ENCODE peak calls at places on chromosomes 16 and 17, in four cellular contexts. T is HCT116, Y is K562, X is HepG2. R is an unnamed sample.

GRCh38 chr17:16491131-16491702 is 776 bp downstream of the LRRC75A start:
- DNase-seq in T (no peak), Y (no peak), X (no peak), R (no peak)

GRCh38 chr17:46964315-46965265 is 14.5 kb downstream of the RPRML start:
- DNase-seq in T (no peak), Y (peak), X (no peak), R (no peak)

GRCh38 chr16:62077998-62078397 is 41.8 kb upstream of the CDH8 start:
- DNase-seq in T (no peak), Y (no peak), X (no peak), R (no peak)

GRCh38 chr16:51107742-51108141 is 43.3 kb downstream of the SALL1 start:
- DNase-seq in T (no peak), Y (no peak), X (peak), R (no peak)

GRCh38 chr17:67421869-67422273 is 44.8 kb downstream of the PITPNC1 start:
- DNase-seq in T (peak), Y (no peak), X (peak), R (peak)

GRCh38 chr17:20304961-20305360 is 162.4 kb downstream of the LGALS9B start:
- DNase-seq in T (no peak), Y (no peak), X (no peak), R (no peak)

GRCh38 chr17:76888661-76889060 is 20.5 kb downstream of the MGAT5B start:
- DNase-seq in T (no peak), Y (peak), X (peak), R (no peak)

GRCh38 chr16:53780051-53780450 is 76.1 kb downstream of the FTO start:
- DNase-seq in T (no peak), Y (no peak), X (no peak), R (no peak)

GRCh38 chr16:18942069-18942468 is 15.9 kb upstream of the SMG1 start:
- DNase-seq in T (no peak), Y (no peak), X (no peak), R (no peak)

GRCh38 chr16:14629612-14629918 is 495 bp downstream of the PARN start:
- DNase-seq in T (no peak), Y (no peak), X (no peak), R (no peak)

GRCh38 chr16:21083729-21084268 is 66.8 kb downstream of the DNAH3 start:
- DNase-seq in T (peak), Y (peak), X (peak), R (peak)

GRCh38 chr16:86033016-86033474 is 134.1 kb downstream of the IRF8 start:
- DNase-seq in T (no peak), Y (no peak), X (no peak), R (no peak)

GRCh38 chr17:77313831-77314230 is 173.1 kb downstream of the SEC14L1 start:
- DNase-seq in T (no peak), Y (no peak), X (no peak), R (no peak)

GRCh38 chr17:65498831-65499230 is 62.6 kb downstream of the AXIN2 start:
- DNase-seq in T (no peak), Y (no peak), X (no peak), R (no peak)

GRCh38 chr17:76132574-76133338 is 8.3 kb downstream of the FOXJ1 start:
- DNase-seq in T (peak), Y (no peak), X (peak), R (no peak)

GRCh38 chr17:64154321-64155089 is 24.6 kb upstream of the ERN1 start:
- DNase-seq in T (no peak), Y (no peak), X (no peak), R (no peak)

GRCh38 chr17:31561469-31562412 is 170.3 kb downstream of the RAB11FIP4 start:
- DNase-seq in T (no peak), Y (no peak), X (no peak), R (no peak)

GRCh38 chr16:23757116-23757515 is 2.3 kb downstream of the CHP2 start:
- DNase-seq in T (no peak), Y (no peak), X (no peak), R (no peak)

GRCh38 chr17:8080208-8080798 is 7.2 kb downstream of the ALOX12B start:
- DNase-seq in T (no peak), Y (no peak), X (no peak), R (no peak)

GRCh38 chr17:40038882-40039513 is 15.2 kb downstream of the MED24 start:
- DNase-seq in T (peak), Y (peak), X (peak), R (no peak)

GRCh38 chr17:82400830-82401229 is 17.3 kb upstream of the HEXD start:
- DNase-seq in T (no peak), Y (no peak), X (no peak), R (no peak)

GRCh38 chr16:67000384-67001158 is 12.2 kb downstream of the CES4A start:
- DNase-seq in T (no peak), Y (peak), X (no peak), R (no peak)

GRCh38 chr16:51773051-51773450 is 622.0 kb upstream of the SALL1 start:
- DNase-seq in T (no peak), Y (no peak), X (no peak), R (no peak)

GRCh38 chr17:8372422-8372821 is 4.1 kb downstream of the KRABD2 start:
- DNase-seq in T (no peak), Y (no peak), X (no peak), R (no peak)

GRCh38 chr16:84726670-84727467 is 27.1 kb downstream of the USP10 start:
- DNase-seq in T (no peak), Y (no peak), X (peak), R (no peak)

GRCh38 chr17:50047488-50048126 is 8.3 kb upstream of the ITGA3 start:
- DNase-seq in T (no peak), Y (no peak), X (no peak), R (no peak)

GRCh38 chr16:88899901-88900648 is 33.6 kb upstream of the PABPN1L start:
- DNase-seq in T (no peak), Y (no peak), X (no peak), R (no peak)

GRCh38 chr16:50296807-50297206 is 30.5 kb downstream of the ADCY7 start:
- DNase-seq in T (no peak), Y (no peak), X (no peak), R (no peak)

GRCh38 chr16:58448890-58449289 is 51.1 kb upstream of the NDRG4 start:
- DNase-seq in T (no peak), Y (no peak), X (peak), R (no peak)

GRCh38 chr17:27429666-27430382 is 26.4 kb upstream of the KSR1 start:
- DNase-seq in T (no peak), Y (no peak), X (no peak), R (no peak)

GRCh38 chr17:47330548-47330947 is 6.8 kb downstream of the EFCAB13 start:
- DNase-seq in T (no peak), Y (no peak), X (no peak), R (no peak)

GRCh38 chr17:45948498-45948880 is 50.6 kb upstream of the STH start:
- DNase-seq in T (no peak), Y (no peak), X (no peak), R (no peak)

GRCh38 chr16:4431023-4431422 is 5.4 kb downstream of the DNAJA3 start:
- DNase-seq in T (no peak), Y (no peak), X (no peak), R (no peak)

GRCh38 chr16:71320021-71320420 is 30.8 kb upstream of the CMTR2 start:
- DNase-seq in T (no peak), Y (no peak), X (no peak), R (no peak)

GRCh38 chr17:71633391-71633849 is 487.4 kb upstream of the SOX9 start:
- DNase-seq in T (peak), Y (no peak), X (no peak), R (peak)

GRCh38 chr17:66275651-66276050 is 26.8 kb upstream of the PRKCA start:
- DNase-seq in T (peak), Y (peak), X (peak), R (peak)

GRCh38 chr16:4660454-4661007 is 32.8 kb upstream of the NUDT16L1 start:
- DNase-seq in T (no peak), Y (peak), X (peak), R (no peak)

GRCh38 chr16:27444015-27444414 is 42.0 kb downstream of the IL21R start:
- DNase-seq in T (no peak), Y (no peak), X (no peak), R (no peak)

DNA sequence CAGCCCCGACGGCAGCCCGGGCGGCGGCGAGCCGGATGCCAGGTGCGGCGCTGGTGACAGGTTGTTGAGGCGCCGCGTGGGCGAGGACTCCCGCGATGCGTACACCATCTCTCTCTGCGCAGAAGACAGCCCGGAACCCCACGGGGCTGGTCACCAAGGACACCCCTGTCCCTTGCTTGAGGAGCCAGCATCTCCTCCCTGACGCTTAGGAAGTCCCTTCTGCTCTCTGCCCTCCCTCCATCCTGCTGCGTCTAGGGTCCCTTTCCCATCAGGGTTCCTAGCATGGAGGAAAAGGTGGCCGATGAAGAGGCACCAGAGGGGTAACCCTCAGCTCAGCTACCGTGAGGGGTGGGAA is 43.6 kb downstream of the SRCIN1 start:
- DNase-seq in T (no peak), Y (no peak), X (no peak), R (no peak)
- H3K27ac ChIP-seq in T (no peak), Y (no peak), X (no peak), R (no peak)

DNA sequence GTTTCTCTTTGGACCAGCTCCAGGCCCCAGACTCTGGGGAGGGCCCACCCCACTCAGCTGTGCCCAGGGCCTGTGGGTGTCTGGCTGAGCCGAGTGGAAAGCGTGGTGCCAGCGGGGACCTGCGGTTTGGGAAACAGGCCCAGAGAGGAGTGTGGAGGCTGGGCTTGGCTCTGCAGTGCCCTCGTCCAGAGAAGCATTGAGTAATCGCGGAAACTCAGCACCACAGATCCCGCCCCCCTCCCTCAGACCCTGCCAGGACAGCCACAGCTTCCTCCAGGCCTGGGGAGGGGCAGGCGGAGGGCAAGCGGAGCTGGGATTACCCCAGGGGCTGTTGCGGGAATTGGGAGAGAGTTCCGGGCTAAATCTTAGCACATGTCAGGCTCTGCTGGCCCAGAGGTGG is 14.6 kb upstream of the PITPNA start:
- DNase-seq in T (no peak), Y (no peak), X (peak), R (no peak)
- TF ChIP-seq TCF7L2 in T (no peak), Y (no peak), X (no peak), R (no peak)

GRCh38 chr17:13346081-13346533 is 255.6 kb downstream of the HS3ST3A1 start:
- DNase-seq in T (no peak), Y (peak), X (no peak), R (no peak)
- H3K27ac ChIP-seq in T (peak), Y (peak), X (no peak), R (no peak)

GRCh38 chr17:80163315-80163714 is 6.5 kb upstream of the CARD14 start:
- DNase-seq in T (no peak), Y (no peak), X (no peak), R (no peak)
- TF ChIP-seq TCF7L2 in T (no peak), Y (no peak), X (no peak), R (no peak)

DNA sequence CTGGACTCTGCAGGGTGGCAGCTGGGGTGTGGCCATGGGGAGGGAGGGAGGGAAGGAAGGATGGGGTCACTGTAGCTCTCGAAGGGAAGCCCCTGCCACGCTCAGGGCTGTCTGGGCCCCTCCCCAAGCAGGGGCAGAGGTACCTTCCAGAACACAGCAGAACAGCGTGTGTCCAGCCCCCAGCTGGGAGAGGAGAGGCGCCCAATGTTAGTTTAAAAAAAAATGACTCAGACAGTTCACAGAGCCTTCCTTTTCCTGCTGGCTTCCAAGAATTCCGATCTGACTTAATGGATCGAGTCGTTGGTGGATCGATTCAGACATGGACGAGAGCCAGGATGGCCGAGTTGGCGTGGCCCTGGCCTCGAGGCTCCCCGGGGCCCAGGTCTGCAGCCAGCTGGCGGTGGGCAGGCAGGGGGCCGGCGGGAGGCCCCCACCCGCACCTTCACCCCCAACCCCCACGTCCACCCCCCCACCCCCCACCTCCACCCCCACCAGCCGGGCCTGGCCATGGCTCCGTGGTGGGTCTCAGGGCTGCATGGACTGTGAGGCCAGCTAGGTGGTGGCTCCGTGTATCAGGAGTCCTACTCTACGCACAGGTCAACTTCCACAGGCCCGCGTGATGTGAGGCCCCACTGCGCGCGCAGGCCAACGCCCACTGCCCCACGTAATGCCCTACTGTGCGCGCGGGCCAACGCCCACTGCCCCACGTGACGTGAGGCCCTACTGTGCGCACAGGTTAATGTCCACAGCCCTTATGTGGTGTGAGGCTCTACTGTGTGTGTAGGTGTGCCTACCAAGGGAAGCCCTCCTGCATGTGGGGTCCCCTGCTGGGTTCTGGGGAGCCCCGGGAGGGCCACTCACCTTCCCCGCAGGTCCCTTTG is 21.8 kb downstream of the CACNA1H start:
- DNase-seq in T (peak), Y (no peak), X (peak), R (no peak)
- H3K27ac ChIP-seq in T (peak), Y (no peak), X (no peak), R (peak)